ENCODE peak calls at places on chromosomes 4 and X, in ten cellular contexts. E is neuronal stem cell; O is mesendoderm; Q is CD8-positive, alpha-beta T cell; Y is ovary; W is heart left ventricle; U is keratinocyte; P is aorta; L is uterus; T is SK-N-SH. R is an unnamed sample. For H3K36me3, the result is how much of the 10 kb centered on the place peaks cover.

GRCh38 chrX:10077425-10078188 is 79.2 kb upstream of the CLCN4 start:
- DNase-seq in W (no peak), U (no peak), L (no peak), Y (no peak), P (no peak), T (no peak), O (peak), E (no peak), Q (no peak), R (no peak)

GRCh38 chr4:118354913-118355312 is 2.1 kb upstream of the PRSS12 start:
- DNase-seq in U (no peak), L (no peak), Q (no peak), P (no peak), E (no peak), W (no peak), O (no peak), Y (no peak), T (no peak), R (no peak)

GRCh38 chrX:34810911-34811310 is 131.7 kb upstream of the FAM47B start:
- DNase-seq in W (no peak), O (no peak), L (no peak), T (no peak), P (no peak), E (no peak), U (no peak), Q (no peak), Y (no peak), R (no peak)

GRCh38 chr4:158998624-158999023 is 104.3 kb upstream of the RAPGEF2 start:
- DNase-seq in Q (no peak), U (no peak), L (no peak), O (no peak), P (no peak), Y (no peak), W (no peak), E (no peak), T (no peak), R (no peak)

GRCh38 chrX:149473966-149474365 is 31.1 kb downstream of the IDS start:
- DNase-seq in U (no peak), Q (no peak), L (no peak), O (no peak), W (no peak), Y (no peak), E (no peak), T (no peak), P (no peak), R (no peak)

GRCh38 chr4:183960021-183960420 is 54.9 kb downstream of the STOX2 start:
- DNase-seq in O (peak), Q (no peak), P (no peak), W (no peak), E (peak), T (peak), L (peak), Y (peak), U (no peak), R (peak)

GRCh38 chr4:48578132-48578964 is 88.3 kb downstream of the ZAR1 start:
- DNase-seq in Y (peak), E (peak), U (no peak), Q (peak), T (peak), P (no peak), W (no peak), L (peak), O (peak), R (peak)

GRCh38 chr4:161655148-161655547 is 508.7 kb downstream of the FSTL5 start:
- DNase-seq in Y (no peak), O (no peak), E (no peak), W (no peak), T (no peak), Q (no peak), U (no peak), P (no peak), L (no peak), R (no peak)

GRCh38 chrX:104137496-104137895 is 19.3 kb downstream of the SLC25A53 start:
- DNase-seq in P (no peak), L (no peak), U (no peak), T (no peak), W (no peak), Q (no peak), E (no peak), Y (no peak), O (peak), R (no peak)

GRCh38 chr4:145098675-145099037 is 545 bp downstream of the ABCE1 start:
- DNase-seq in Q (peak), Y (no peak), W (no peak), P (no peak), E (no peak), U (no peak), L (no peak), T (peak), O (no peak), R (peak)

GRCh38 chrX:52933976-52934703 is 24.2 kb downstream of the FAM156A start:
- DNase-seq in L (no peak), Y (no peak), T (no peak), U (no peak), Q (no peak), O (no peak), E (no peak), W (no peak), P (no peak), R (peak)

GRCh38 chrX:110175146-110175545 is 142.7 kb downstream of the AMMECR1 start:
- DNase-seq in P (no peak), E (no peak), L (no peak), T (no peak), Q (no peak), U (no peak), Y (no peak), W (no peak), O (no peak), R (no peak)

GRCh38 chrX:22392176-22392814 is 119.6 kb downstream of the CBLL2 start:
- DNase-seq in Q (no peak), U (no peak), P (no peak), E (no peak), W (no peak), L (no peak), O (no peak), Y (no peak), T (no peak), R (no peak)

GRCh38 chr4:38090450-38091246 is 130.4 kb downstream of the PTTG2 start:
- DNase-seq in U (no peak), W (no peak), O (no peak), Y (no peak), E (no peak), P (no peak), L (no peak), T (no peak), Q (no peak), R (no peak)

GRCh38 chr4:173507471-173508385 is 22.3 kb downstream of the HAND2 start:
- DNase-seq in L (no peak), W (no peak), U (no peak), T (peak), Y (no peak), Q (no peak), E (no peak), O (peak), P (no peak), R (peak)

GRCh38 chr4:104064650-104065577 is 345.1 kb upstream of the TACR3 start:
- DNase-seq in U (no peak), T (peak), O (peak), L (no peak), Y (peak), E (peak), W (no peak), Q (no peak), P (peak), R (peak)

GRCh38 chrX:13485167-13485566 is 84.2 kb upstream of the EGFL6 start:
- DNase-seq in Q (no peak), E (no peak), O (peak), T (no peak), Y (no peak), U (no peak), L (no peak), W (no peak), P (no peak), R (no peak)

GRCh38 chr4:159735281-159736207 is 632.7 kb downstream of the RAPGEF2 start:
- DNase-seq in U (no peak), Q (no peak), W (no peak), P (no peak), O (peak), T (no peak), E (no peak), L (no peak), Y (no peak), R (no peak)

GRCh38 chr4:108529984-108530901 is 90.1 kb upstream of the RPL34 start:
- DNase-seq in U (no peak), W (no peak), O (no peak), T (no peak), L (no peak), P (no peak), E (no peak), Y (no peak), Q (no peak), R (no peak)

GRCh38 chr4:55398461-55398860 is 2.7 kb downstream of the TMEM165 start:
- DNase-seq in W (no peak), L (no peak), U (peak), O (no peak), Q (no peak), P (no peak), T (no peak), Y (no peak), E (no peak), R (peak)

GRCh38 chr4:42306221-42307109 is 90.8 kb upstream of the SHISA3 start:
- DNase-seq in Q (no peak), P (no peak), E (no peak), L (no peak), U (no peak), Y (no peak), T (peak), W (no peak), O (no peak), R (no peak)

GRCh38 chrX:74286950-74287349 is 17.0 kb upstream of the ZCCHC13 start:
- DNase-seq in E (no peak), P (no peak), L (no peak), Q (no peak), W (no peak), T (no peak), Y (no peak), U (no peak), O (no peak), R (no peak)

GRCh38 chr4:15754323-15754722 is 23.8 kb upstream of the CD38 start:
- DNase-seq in Y (no peak), T (no peak), U (no peak), Q (peak), W (no peak), P (no peak), E (no peak), L (no peak), O (no peak), R (no peak)
- H3K36me3 ChIP-seq in Y (under half), T (under half), U (under half), Q (under half), W (under half), P (under half), E (under half), L (under half), O (under half), R (under half)

GRCh38 chr4:169175035-169175434 is 95.7 kb downstream of the SH3RF1 start:
- DNase-seq in U (no peak), T (no peak), Q (no peak), L (no peak), E (no peak), P (no peak), W (no peak), Y (no peak), O (peak), R (no peak)
- H3K27ac ChIP-seq in U (no peak), T (no peak), Q (no peak), L (no peak), E (no peak), P (no peak), W (no peak), Y (no peak), O (no peak), R (no peak)

GRCh38 chr4:7371122-7371941 is 63.4 kb downstream of the PSAPL1 start:
- DNase-seq in Y (no peak), U (no peak), T (no peak), W (peak), P (no peak), Q (no peak), E (no peak), L (no peak), O (no peak), R (no peak)
- H3K36me3 ChIP-seq in Y (under half), U (under half), T (under half), W (under half), P (under half), Q (under half), E (under half), L (under half), O (under half), R (under half)

GRCh38 chr4:156528216-156528615 is 443.4 kb downstream of the PDGFC start:
- DNase-seq in T (no peak), P (no peak), L (no peak), Q (no peak), Y (no peak), W (no peak), O (no peak), U (no peak), E (no peak), R (no peak)
- H3K27ac ChIP-seq in T (no peak), P (no peak), L (no peak), Q (no peak), Y (no peak), W (no peak), O (no peak), U (no peak), E (no peak), R (no peak)

DNA sequence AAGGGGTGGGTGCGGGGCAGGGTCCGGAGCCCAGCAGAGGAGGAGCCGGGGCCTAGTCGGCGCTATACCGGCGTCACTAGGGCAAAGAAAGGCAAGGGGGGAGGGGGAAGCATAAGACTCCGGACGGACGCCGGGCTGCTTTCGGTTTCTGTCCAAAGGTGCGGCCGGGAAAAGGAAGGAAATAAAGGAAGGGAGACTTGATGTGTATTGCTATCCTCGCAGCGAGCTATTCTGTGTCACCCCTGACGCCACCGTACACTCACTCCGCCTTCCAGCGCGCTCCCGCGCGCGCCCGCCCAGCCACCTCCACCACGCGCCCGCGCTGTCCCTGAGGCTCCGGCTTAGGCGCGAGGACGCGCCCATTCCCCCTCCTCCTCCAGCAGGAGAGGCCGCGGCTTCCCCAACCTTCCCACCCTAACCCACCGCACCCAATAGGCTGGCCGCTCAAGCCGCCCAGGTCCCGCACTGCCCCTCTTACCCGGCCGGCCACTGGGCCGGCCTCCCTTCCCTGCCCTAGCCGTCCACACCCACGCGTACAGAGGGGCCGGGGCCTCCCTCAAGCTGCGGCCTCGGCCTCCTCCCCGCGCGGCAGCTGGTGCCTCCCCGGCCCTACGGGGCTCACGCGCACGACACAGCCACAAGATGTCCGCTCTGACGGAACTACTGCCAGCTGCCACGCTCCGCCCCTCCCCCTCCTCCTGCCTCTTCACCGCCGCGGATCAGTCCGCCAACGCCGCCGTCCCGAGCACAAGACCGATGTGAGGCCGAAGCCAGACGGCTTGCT is at the start of gene UBE2D3:
- DNase-seq in T (peak), Q (peak), O (peak), L (peak), E (peak), Y (peak), U (no peak), W (peak), P (peak), R (peak)
- H3K36me3 ChIP-seq in T (under half), Q (under half), O (under half), L (under half), E (under half), Y (under half), U (under half), W (under half), P (under half), R (under half)

GRCh38 chr4:143431526-143432257 is 81.8 kb upstream of the SMARCA5 start:
- DNase-seq in O (no peak), P (no peak), L (no peak), Y (no peak), E (no peak), W (no peak), T (no peak), Q (no peak), U (no peak), R (no peak)
- H3K27ac ChIP-seq in O (no peak), P (no peak), L (no peak), Y (no peak), E (no peak), W (no peak), T (no peak), Q (no peak), U (no peak), R (no peak)

GRCh38 chr4:1830234-1830633 is 25.7 kb downstream of the LETM1 start:
- DNase-seq in U (no peak), Y (no peak), P (no peak), E (no peak), L (no peak), Q (no peak), O (no peak), T (no peak), W (no peak), R (no peak)
- H3K36me3 ChIP-seq in U (under half), Y (under half), P (under half), E (half or more), L (under half), Q (under half), O (under half), T (half or more), W (half or more), R (under half)

GRCh38 chr4:2340272-2341061 is 78.0 kb downstream of the ZFYVE28 start:
- DNase-seq in U (no peak), Y (no peak), Q (no peak), L (peak), E (no peak), O (no peak), T (no peak), P (peak), W (no peak), R (no peak)

GRCh38 chr4:2343476-2343875 is 75.0 kb downstream of the ZFYVE28 start:
- DNase-seq in T (no peak), O (no peak), U (no peak), Y (no peak), P (no peak), L (no peak), Q (no peak), W (peak), E (no peak), R (no peak)

GRCh38 chr4:2341261-2341841 is 77.1 kb downstream of the ZFYVE28 start:
- DNase-seq in Q (no peak), E (no peak), Y (peak), T (no peak), U (no peak), W (peak), P (peak), L (no peak), O (no peak), R (no peak)

GRCh38 chr4:2339458-2340271 is 77.8 kb upstream of the MXD4 start:
- DNase-seq in T (no peak), L (no peak), U (no peak), Q (no peak), W (no peak), Y (no peak), O (no peak), P (peak), E (no peak), R (no peak)

GRCh38 chr4:2341911-2342652 is 76.4 kb downstream of the ZFYVE28 start:
- DNase-seq in U (no peak), P (peak), T (no peak), E (no peak), Y (no peak), Q (no peak), W (peak), O (no peak), L (peak), R (no peak)
- H3K27ac ChIP-seq in U (no peak), P (no peak), T (no peak), E (no peak), Y (no peak), Q (no peak), W (no peak), O (no peak), L (no peak), R (no peak)

DNA sequence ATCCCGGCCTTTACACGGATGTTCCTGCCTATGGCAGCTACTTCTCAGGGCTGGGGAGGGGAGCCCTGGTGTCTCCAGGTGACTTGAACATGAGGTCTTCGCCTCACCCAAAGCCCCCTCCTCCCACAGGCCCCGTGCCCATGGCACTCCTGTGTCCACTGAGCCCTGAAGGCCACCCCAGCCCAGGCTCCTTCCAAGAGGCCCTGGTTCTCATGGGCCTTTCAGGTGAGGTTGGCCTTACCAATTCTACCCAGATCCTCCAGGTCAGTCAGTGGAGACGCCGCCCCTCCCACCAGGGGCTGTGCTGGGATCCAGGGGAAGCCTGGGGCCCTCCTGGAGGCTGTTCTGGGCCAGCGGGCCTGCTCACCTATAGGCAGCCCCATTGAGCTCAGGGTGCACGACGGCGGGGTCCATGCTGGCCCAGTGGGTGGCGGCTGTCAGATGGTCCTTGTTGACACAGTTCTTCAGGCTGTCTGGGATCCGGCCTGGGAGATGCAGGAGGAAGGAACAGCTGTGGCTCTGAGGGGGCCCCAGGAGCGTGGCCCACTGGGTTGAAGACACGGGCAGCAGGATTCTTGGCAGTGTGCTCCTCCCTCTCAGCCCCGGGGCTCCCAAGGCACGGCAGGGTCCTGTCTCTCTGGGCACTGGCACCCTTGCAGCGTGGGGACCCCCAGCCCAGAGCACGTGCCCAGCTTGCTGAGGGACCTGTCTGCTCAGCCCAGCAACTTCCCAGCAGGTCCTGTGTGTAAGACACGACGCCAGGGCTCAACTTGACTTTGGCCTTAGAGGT is 36.2 kb downstream of the CTBP1 start:
- DNase-seq in W (peak), Y (no peak), E (no peak), O (no peak), U (no peak), T (no peak), P (peak), Q (peak), L (no peak), R (no peak)
- H3K36me3 ChIP-seq in W (half or more), Y (under half), E (half or more), O (under half), U (under half), T (half or more), P (under half), Q (under half), L (under half), R (under half)